ENCODE peak calls at places on chromosomes 6 and 20, in seven cellular contexts. One of them, this sample, is unnamed.
A peak's percentile ranks its signal among the peaks of the same experiment; 100 is the strongest.

GRCh38 chr6:447381-448165 is 56.0 kb downstream of the IRF4 start:
- DNase-seq in psoas muscle: no peak
- DNase-seq in neuronal stem cell: no peak
- DNase-seq in right lobe of liver: no peak
- DNase-seq in esophagus muscularis mucosa: no peak
- DNase-seq in tibial artery: no peak
- DNase-seq in heart right ventricle: no peak
- DNase-seq in this sample: no peak

GRCh38 chr6:132768051-132768517 is 10.4 kb upstream of the VNN2 start:
- DNase-seq in psoas muscle: no peak
- DNase-seq in neuronal stem cell: peak; percentile 29
- DNase-seq in right lobe of liver: peak; percentile 72
- DNase-seq in esophagus muscularis mucosa: no peak
- DNase-seq in tibial artery: peak; percentile 43
- DNase-seq in heart right ventricle: peak; percentile 25
- DNase-seq in this sample: no peak

GRCh38 chr6:14472964-14473363 is 355.4 kb downstream of the CD83 start:
- DNase-seq in psoas muscle: no peak
- DNase-seq in neuronal stem cell: no peak
- DNase-seq in right lobe of liver: no peak
- DNase-seq in esophagus muscularis mucosa: no peak
- DNase-seq in tibial artery: no peak
- DNase-seq in heart right ventricle: peak; percentile 16
- DNase-seq in this sample: no peak

GRCh38 chr6:23446394-23447001 is 679.5 kb upstream of the NRSN1 start:
- DNase-seq in psoas muscle: no peak
- DNase-seq in neuronal stem cell: no peak
- DNase-seq in right lobe of liver: no peak
- DNase-seq in esophagus muscularis mucosa: no peak
- DNase-seq in tibial artery: no peak
- DNase-seq in heart right ventricle: peak; percentile 7
- DNase-seq in this sample: no peak

GRCh38 chr6:113645576-113645970 is 211.6 kb upstream of the MARCKS start:
- DNase-seq in psoas muscle: no peak
- DNase-seq in neuronal stem cell: no peak
- DNase-seq in right lobe of liver: no peak
- DNase-seq in esophagus muscularis mucosa: no peak
- DNase-seq in tibial artery: no peak
- DNase-seq in heart right ventricle: no peak
- DNase-seq in this sample: no peak

GRCh38 chr20:34017610-34018009 is 23.9 kb downstream of the RALY start:
- DNase-seq in psoas muscle: no peak
- DNase-seq in neuronal stem cell: no peak
- DNase-seq in right lobe of liver: no peak
- DNase-seq in esophagus muscularis mucosa: no peak
- DNase-seq in tibial artery: no peak
- DNase-seq in heart right ventricle: no peak
- DNase-seq in this sample: no peak

GRCh38 chr6:91704531-91704930 is 1117.7 kb upstream of the MAP3K7 start:
- DNase-seq in psoas muscle: no peak
- DNase-seq in neuronal stem cell: no peak
- DNase-seq in right lobe of liver: no peak
- DNase-seq in esophagus muscularis mucosa: no peak
- DNase-seq in tibial artery: no peak
- DNase-seq in heart right ventricle: no peak
- DNase-seq in this sample: no peak

GRCh38 chr20:44738779-44739477 is 6.7 kb upstream of the KCNK15 start:
- DNase-seq in psoas muscle: no peak
- DNase-seq in neuronal stem cell: peak; percentile 55
- DNase-seq in right lobe of liver: peak; percentile 61
- DNase-seq in esophagus muscularis mucosa: no peak
- DNase-seq in tibial artery: peak; percentile 72
- DNase-seq in heart right ventricle: peak; percentile 66
- DNase-seq in this sample: no peak

GRCh38 chr6:14258117-14258516 is 140.5 kb downstream of the CD83 start:
- DNase-seq in psoas muscle: no peak
- DNase-seq in neuronal stem cell: no peak
- DNase-seq in right lobe of liver: no peak
- DNase-seq in esophagus muscularis mucosa: no peak
- DNase-seq in tibial artery: no peak
- DNase-seq in heart right ventricle: no peak
- DNase-seq in this sample: no peak

GRCh38 chr20:58524814-58525213 is 9.6 kb upstream of the APCDD1L start:
- DNase-seq in psoas muscle: no peak
- DNase-seq in neuronal stem cell: no peak
- DNase-seq in right lobe of liver: no peak
- DNase-seq in esophagus muscularis mucosa: no peak
- DNase-seq in tibial artery: no peak
- DNase-seq in heart right ventricle: no peak
- DNase-seq in this sample: no peak

GRCh38 chr6:39830444-39830843 is 38.3 kb downstream of the DAAM2 start:
- DNase-seq in psoas muscle: no peak
- DNase-seq in neuronal stem cell: no peak
- DNase-seq in right lobe of liver: no peak
- DNase-seq in esophagus muscularis mucosa: no peak
- DNase-seq in tibial artery: no peak
- DNase-seq in heart right ventricle: peak; percentile 61
- DNase-seq in this sample: no peak

GRCh38 chr20:8940311-8940710 is 128.6 kb upstream of the PLCB4 start:
- DNase-seq in psoas muscle: no peak
- DNase-seq in neuronal stem cell: no peak
- DNase-seq in right lobe of liver: no peak
- DNase-seq in esophagus muscularis mucosa: no peak
- DNase-seq in tibial artery: peak; percentile 43
- DNase-seq in heart right ventricle: no peak
- DNase-seq in this sample: peak; percentile 13

GRCh38 chr6:14258695-14259655 is 141.4 kb downstream of the CD83 start:
- DNase-seq in psoas muscle: no peak
- DNase-seq in neuronal stem cell: no peak
- DNase-seq in right lobe of liver: no peak
- DNase-seq in esophagus muscularis mucosa: peak; percentile 87
- DNase-seq in tibial artery: no peak
- DNase-seq in heart right ventricle: no peak
- DNase-seq in this sample: no peak

GRCh38 chr6:30726506-30727413 is 6.6 kb downstream of the TUBB start:
- DNase-seq in psoas muscle: no peak
- DNase-seq in neuronal stem cell: no peak
- DNase-seq in right lobe of liver: no peak
- DNase-seq in esophagus muscularis mucosa: no peak
- DNase-seq in tibial artery: no peak
- DNase-seq in heart right ventricle: no peak
- DNase-seq in this sample: no peak
- H3K4me1 ChIP-seq in psoas muscle: peaks cover 16% of the 10 kb centered on the region
- H3K4me1 ChIP-seq in neuronal stem cell: peaks cover 11% of the 10 kb centered on the region
- H3K4me1 ChIP-seq in right lobe of liver: no peaks in the 10 kb centered on the region
- H3K4me1 ChIP-seq in esophagus muscularis mucosa: peaks cover 40% of the 10 kb centered on the region
- H3K4me1 ChIP-seq in tibial artery: no peaks in the 10 kb centered on the region
- H3K4me1 ChIP-seq in heart right ventricle: peaks cover 62% of the 10 kb centered on the region
- H3K4me1 ChIP-seq in this sample: peaks cover 17% of the 10 kb centered on the region

GRCh38 chr20:37804584-37805566 is 98.1 kb upstream of the VSTM2L start:
- DNase-seq in psoas muscle: no peak
- DNase-seq in neuronal stem cell: no peak
- DNase-seq in right lobe of liver: no peak
- DNase-seq in esophagus muscularis mucosa: no peak
- DNase-seq in tibial artery: no peak
- DNase-seq in heart right ventricle: no peak
- DNase-seq in this sample: no peak
- H3K4me3 ChIP-seq in psoas muscle: no peak overlapping the region
- H3K4me3 ChIP-seq in neuronal stem cell: no peak overlapping the region
- H3K4me3 ChIP-seq in right lobe of liver: no peak overlapping the region
- H3K4me3 ChIP-seq in esophagus muscularis mucosa: no peak overlapping the region
- H3K4me3 ChIP-seq in tibial artery: no peak overlapping the region
- H3K4me3 ChIP-seq in heart right ventricle: no peak overlapping the region
- H3K4me3 ChIP-seq in this sample: no peak overlapping the region

GRCh38 chr20:32549842-32550241 is 35.3 kb downstream of the NOL4L start:
- DNase-seq in psoas muscle: no peak
- DNase-seq in neuronal stem cell: no peak
- DNase-seq in right lobe of liver: no peak
- DNase-seq in esophagus muscularis mucosa: no peak
- DNase-seq in tibial artery: no peak
- DNase-seq in heart right ventricle: no peak
- DNase-seq in this sample: no peak
- H3K36me3 ChIP-seq in psoas muscle: no peaks in the 10 kb centered on the region
- H3K36me3 ChIP-seq in neuronal stem cell: no peaks in the 10 kb centered on the region
- H3K36me3 ChIP-seq in right lobe of liver: no peaks in the 10 kb centered on the region
- H3K36me3 ChIP-seq in esophagus muscularis mucosa: no peaks in the 10 kb centered on the region
- H3K36me3 ChIP-seq in tibial artery: no peaks in the 10 kb centered on the region
- H3K36me3 ChIP-seq in heart right ventricle: no peaks in the 10 kb centered on the region
- H3K36me3 ChIP-seq in this sample: no peaks in the 10 kb centered on the region

GRCh38 chr6:95802978-95803377 is 212.8 kb upstream of the FUT9 start:
- DNase-seq in psoas muscle: no peak
- DNase-seq in neuronal stem cell: peak; percentile 30
- DNase-seq in right lobe of liver: no peak
- DNase-seq in esophagus muscularis mucosa: no peak
- DNase-seq in tibial artery: no peak
- DNase-seq in heart right ventricle: no peak
- DNase-seq in this sample: no peak

GRCh38 chr6:95803889-95804288 is 211.9 kb upstream of the FUT9 start:
- DNase-seq in psoas muscle: no peak
- DNase-seq in neuronal stem cell: no peak
- DNase-seq in right lobe of liver: no peak
- DNase-seq in esophagus muscularis mucosa: no peak
- DNase-seq in tibial artery: no peak
- DNase-seq in heart right ventricle: no peak
- DNase-seq in this sample: no peak

GRCh38 chr6:95804847-95805541 is 210.8 kb upstream of the FUT9 start:
- DNase-seq in psoas muscle: no peak
- DNase-seq in neuronal stem cell: no peak
- DNase-seq in right lobe of liver: no peak
- DNase-seq in esophagus muscularis mucosa: no peak
- DNase-seq in tibial artery: no peak
- DNase-seq in heart right ventricle: no peak
- DNase-seq in this sample: no peak

DNA sequence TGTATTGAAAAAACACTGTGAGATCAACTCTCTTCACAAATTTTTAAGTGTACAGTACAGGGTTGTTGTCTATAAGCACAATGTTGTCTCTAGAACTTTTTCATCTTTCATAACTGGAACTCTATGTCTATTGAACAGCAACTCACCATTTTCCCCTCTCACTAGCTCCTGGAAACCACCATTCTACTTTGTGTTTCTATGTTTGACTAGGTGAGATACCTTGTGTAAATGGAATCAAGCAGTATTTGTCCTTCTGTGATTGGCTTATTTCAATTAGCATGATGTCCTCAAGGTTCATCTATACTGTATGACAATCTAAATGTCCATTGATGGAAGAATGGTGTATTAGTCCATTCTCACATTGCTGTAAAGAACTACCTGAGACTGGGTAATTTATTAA is 210.1 kb upstream of the FUT9 start:
- DNase-seq in psoas muscle: no peak
- DNase-seq in neuronal stem cell: no peak
- DNase-seq in right lobe of liver: no peak
- DNase-seq in esophagus muscularis mucosa: no peak
- DNase-seq in tibial artery: no peak
- DNase-seq in heart right ventricle: no peak
- DNase-seq in this sample: no peak
- H3K4me1 ChIP-seq in psoas muscle: no peaks in the 10 kb centered on the region
- H3K4me1 ChIP-seq in neuronal stem cell: no peaks in the 10 kb centered on the region
- H3K4me1 ChIP-seq in right lobe of liver: no peaks in the 10 kb centered on the region
- H3K4me1 ChIP-seq in esophagus muscularis mucosa: no peaks in the 10 kb centered on the region
- H3K4me1 ChIP-seq in tibial artery: no peaks in the 10 kb centered on the region
- H3K4me1 ChIP-seq in heart right ventricle: no peaks in the 10 kb centered on the region
- H3K4me1 ChIP-seq in this sample: no peaks in the 10 kb centered on the region

GRCh38 chr6:43059168-43060033 is at the start of the genes KLC4 and MRPL2:
- DNase-seq in psoas muscle: peak; percentile 98
- DNase-seq in neuronal stem cell: peak; percentile 98
- DNase-seq in right lobe of liver: peak; percentile 99
- DNase-seq in esophagus muscularis mucosa: peak; percentile 100
- DNase-seq in tibial artery: peak; percentile 98
- DNase-seq in heart right ventricle: peak; percentile 99
- DNase-seq in this sample: peak; percentile 99
- H3K4me3 ChIP-seq in psoas muscle: peak within 1 kb of the TSS; percentile 85
- H3K4me3 ChIP-seq in neuronal stem cell: peak within 1 kb of the TSS; percentile 94
- H3K4me3 ChIP-seq in right lobe of liver: peak within 1 kb of the TSS; percentile 77
- H3K4me3 ChIP-seq in esophagus muscularis mucosa: peak within 1 kb of the TSS; percentile 69
- H3K4me3 ChIP-seq in tibial artery: peak within 1 kb of the TSS; percentile 76
- H3K4me3 ChIP-seq in heart right ventricle: peak within 1 kb of the TSS; percentile 78
- H3K4me3 ChIP-seq in this sample: peak within 1 kb of the TSS; percentile 98

DNA sequence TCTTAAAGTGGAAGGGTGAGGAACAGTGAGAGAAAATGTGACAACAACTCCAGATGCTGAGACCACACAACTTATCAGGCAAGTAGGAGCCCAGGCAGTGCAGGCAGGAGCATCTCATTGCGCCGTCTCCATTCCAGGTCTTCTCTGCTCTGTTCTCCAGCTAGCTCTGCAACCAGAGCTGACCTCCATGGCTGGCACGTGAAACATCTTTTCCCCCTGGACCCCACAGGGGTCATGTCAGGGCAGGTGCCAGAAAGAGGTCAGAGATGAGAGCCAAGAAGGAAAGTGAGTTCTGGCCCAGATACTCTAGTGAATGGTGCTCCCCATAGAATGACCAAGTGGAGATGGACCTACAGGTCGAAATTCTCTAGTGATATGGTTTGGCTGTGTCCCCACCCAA is 281.4 kb downstream of the SMOC2 start:
- DNase-seq in psoas muscle: no peak
- DNase-seq in neuronal stem cell: no peak
- DNase-seq in right lobe of liver: no peak
- DNase-seq in esophagus muscularis mucosa: peak; percentile 90
- DNase-seq in tibial artery: no peak
- DNase-seq in heart right ventricle: no peak
- DNase-seq in this sample: no peak
- H3K36me3 ChIP-seq in psoas muscle: no peaks in the 10 kb centered on the region
- H3K36me3 ChIP-seq in neuronal stem cell: no peaks in the 10 kb centered on the region
- H3K36me3 ChIP-seq in right lobe of liver: no peaks in the 10 kb centered on the region
- H3K36me3 ChIP-seq in esophagus muscularis mucosa: no peaks in the 10 kb centered on the region
- H3K36me3 ChIP-seq in tibial artery: no peaks in the 10 kb centered on the region
- H3K36me3 ChIP-seq in heart right ventricle: no peaks in the 10 kb centered on the region
- H3K36me3 ChIP-seq in this sample: no peaks in the 10 kb centered on the region

DNA sequence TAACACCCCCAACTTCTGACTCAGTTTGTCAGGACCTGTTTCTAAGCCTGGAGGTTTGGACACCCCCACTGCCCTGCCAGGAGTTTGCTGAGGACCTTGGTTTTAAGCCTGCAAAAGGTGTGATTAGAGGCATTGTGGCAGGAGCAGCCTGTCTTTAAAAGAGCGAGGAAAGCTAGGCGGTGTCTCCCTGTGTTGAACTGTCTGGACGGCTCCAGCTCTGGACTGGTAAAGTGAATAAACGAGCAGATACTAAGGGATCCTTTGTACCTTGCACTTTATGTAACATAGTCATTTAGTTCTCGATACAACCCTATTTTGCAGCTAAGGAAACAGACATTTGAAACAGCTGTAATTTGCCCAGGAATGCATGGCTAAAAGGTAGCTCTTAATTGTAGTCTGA is 14.4 kb downstream of the FAM83D start:
- DNase-seq in psoas muscle: no peak
- DNase-seq in neuronal stem cell: no peak
- DNase-seq in right lobe of liver: no peak
- DNase-seq in esophagus muscularis mucosa: no peak
- DNase-seq in tibial artery: no peak
- DNase-seq in heart right ventricle: no peak
- DNase-seq in this sample: no peak
- H3K4me1 ChIP-seq in psoas muscle: no peaks in the 10 kb centered on the region
- H3K4me1 ChIP-seq in neuronal stem cell: peaks cover 18% of the 10 kb centered on the region
- H3K4me1 ChIP-seq in right lobe of liver: no peaks in the 10 kb centered on the region
- H3K4me1 ChIP-seq in esophagus muscularis mucosa: no peaks in the 10 kb centered on the region
- H3K4me1 ChIP-seq in tibial artery: no peaks in the 10 kb centered on the region
- H3K4me1 ChIP-seq in heart right ventricle: no peaks in the 10 kb centered on the region
- H3K4me1 ChIP-seq in this sample: no peaks in the 10 kb centered on the region

GRCh38 chr6:147438758-147439528 is 69.5 kb upstream of the SAMD5 start:
- DNase-seq in psoas muscle: no peak
- DNase-seq in neuronal stem cell: peak; percentile 24
- DNase-seq in right lobe of liver: no peak
- DNase-seq in esophagus muscularis mucosa: no peak
- DNase-seq in tibial artery: no peak
- DNase-seq in heart right ventricle: no peak
- DNase-seq in this sample: no peak
- H3K4me3 ChIP-seq in psoas muscle: no peak overlapping the region
- H3K4me3 ChIP-seq in neuronal stem cell: no peak overlapping the region
- H3K4me3 ChIP-seq in right lobe of liver: no peak overlapping the region
- H3K4me3 ChIP-seq in esophagus muscularis mucosa: no peak overlapping the region
- H3K4me3 ChIP-seq in tibial artery: no peak overlapping the region
- H3K4me3 ChIP-seq in heart right ventricle: no peak overlapping the region
- H3K4me3 ChIP-seq in this sample: no peak overlapping the region